ENCODE peak calls at places on chromosomes 12 and 14, in ten cellular contexts. D is substantia nigra; H is left ventricle myocardium inferior; I is GM23248; K is transverse colon; S is left lung; C is endothelial cell of umbilical vein; P is naive thymus-derived CD4-positive, alpha-beta T cell; E is pancreas; O is AG04450. Z is an unnamed sample.

GRCh38 chr12:111578971-111579340 is 20.2 kb downstream of the ATXN2 start:
- DNase-seq in D (no peak), H (no peak), I (no peak), K (no peak), S (no peak), C (no peak), P (no peak), E (no peak), O (no peak), Z (no peak)

GRCh38 chr12:57803317-57803893 is 15.1 kb downstream of the AVIL start:
- DNase-seq in D (no peak), H (peak; percentile 50), I (peak; percentile 72), K (peak; percentile 32), S (no peak), C (peak; percentile 60), P (peak; percentile 38), E (peak; percentile 37), O (no peak), Z (no peak)

GRCh38 chr12:131711551-131712205 is 788 bp downstream of the SFSWAP start:
- DNase-seq in D (no peak), H (no peak), I (peak; percentile 36), K (no peak), S (no peak), C (peak; percentile 9), P (no peak), E (no peak), O (no peak), Z (no peak)

GRCh38 chr14:89958966-89959365 is 3.2 kb downstream of the TDP1 start:
- DNase-seq in D (no peak), H (no peak), I (no peak), K (no peak), S (no peak), C (peak; percentile 88), P (no peak), E (no peak), O (no peak), Z (no peak)

GRCh38 chr12:89451876-89452275 is 72.7 kb downstream of the GALNT4 start:
- DNase-seq in D (no peak), H (peak; percentile 25), I (peak; percentile 92), K (peak; percentile 25), S (peak; percentile 36), C (peak; percentile 74), P (no peak), E (no peak), O (peak; percentile 60), Z (no peak)

GRCh38 chr14:34368971-34369665 is 92.9 kb downstream of the SPTSSA start:
- DNase-seq in D (no peak), H (no peak), I (no peak), K (no peak), S (no peak), C (no peak), P (no peak), E (no peak), O (no peak), Z (no peak)

GRCh38 chr12:27911397-27911796 is 61.1 kb downstream of the PTHLH start:
- DNase-seq in D (no peak), H (no peak), I (no peak), K (no peak), S (no peak), C (no peak), P (no peak), E (no peak), O (no peak), Z (no peak)

GRCh38 chr12:100375023-100375737 is 18.3 kb downstream of the SLC17A8 start:
- DNase-seq in D (peak; percentile 6), H (peak; percentile 72), I (peak; percentile 87), K (peak; percentile 35), S (peak; percentile 50), C (no peak), P (no peak), E (no peak), O (no peak), Z (no peak)

GRCh38 chr12:72261885-72262284 is 10.3 kb upstream of the TRHDE start:
- DNase-seq in D (no peak), H (no peak), I (no peak), K (no peak), S (no peak), C (no peak), P (no peak), E (no peak), O (no peak), Z (no peak)

GRCh38 chr12:53701518-53702264 is 25.6 kb downstream of the CALCOCO1 start:
- DNase-seq in D (peak; percentile 33), H (peak; percentile 80), I (peak; percentile 84), K (peak; percentile 84), S (peak; percentile 73), C (peak; percentile 69), P (peak; percentile 70), E (peak; percentile 68), O (peak; percentile 30), Z (peak; percentile 67)

GRCh38 chr12:123384994-123385376 is 1.1 kb downstream of the KMT5A start:
- DNase-seq in D (no peak), H (no peak), I (peak; percentile 84), K (no peak), S (no peak), C (peak; percentile 9), P (no peak), E (no peak), O (no peak), Z (no peak)

GRCh38 chr12:67370979-67371378 is 101.8 kb downstream of the CAND1 start:
- DNase-seq in D (no peak), H (no peak), I (peak; percentile 34), K (no peak), S (no peak), C (no peak), P (no peak), E (no peak), O (no peak), Z (no peak)

GRCh38 chr14:68782091-68782981 is 10.5 kb downstream of the ZFP36L1 start:
- DNase-seq in D (no peak), H (no peak), I (no peak), K (no peak), S (no peak), C (no peak), P (peak; percentile 77), E (peak; percentile 23), O (no peak), Z (peak; percentile 69)
- H3K27ac ChIP-seq in D (no peak overlapping the region), H (peak overlapping the region; percentile 78), I (no peak overlapping the region), K (peak overlapping the region; percentile 100), S (no peak overlapping the region), C (no peak overlapping the region), P (peak overlapping the region; percentile 65), E (peak overlapping the region; percentile 2), O (no peak overlapping the region), Z (peak overlapping the region; percentile 99)

DNA sequence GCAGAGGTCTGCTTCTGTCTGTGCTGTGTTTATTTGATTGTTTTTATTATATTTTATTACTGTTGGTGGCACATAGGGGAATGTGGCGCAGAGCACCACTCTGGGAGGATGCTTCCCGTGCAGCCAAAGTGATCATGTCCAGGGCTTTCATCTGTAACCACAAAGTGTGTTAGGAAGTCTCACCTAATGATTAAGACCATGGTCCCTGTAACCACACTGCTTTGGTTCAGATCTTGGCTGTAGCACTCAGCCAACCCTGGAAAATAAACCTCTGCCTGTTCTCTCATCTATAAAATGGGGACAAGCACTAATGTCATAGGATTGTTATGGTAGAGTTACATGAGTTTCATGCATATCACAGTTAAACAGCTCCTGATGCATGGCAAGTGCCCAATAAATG is 1.9 kb downstream of the RESF1 start:
- DNase-seq in D (no peak), H (no peak), I (no peak), K (no peak), S (no peak), C (peak; percentile 9), P (no peak), E (no peak), O (no peak), Z (no peak)
- H3K27ac ChIP-seq in D (no peak overlapping the region), H (peak overlapping the region; percentile 96), I (no peak overlapping the region), K (peak overlapping the region; percentile 98), S (no peak overlapping the region), C (no peak overlapping the region), P (peak overlapping the region; percentile 86), E (no peak overlapping the region), O (no peak overlapping the region), Z (peak overlapping the region; percentile 85)

GRCh38 chr12:47841910-47842309 is 22.2 kb upstream of the HDAC7 start:
- DNase-seq in D (no peak), H (no peak), I (peak; percentile 59), K (no peak), S (no peak), C (peak; percentile 13), P (no peak), E (no peak), O (no peak), Z (no peak)

GRCh38 chr12:47846294-47846996 is 26.7 kb upstream of the HDAC7 start:
- DNase-seq in D (no peak), H (no peak), I (no peak), K (no peak), S (no peak), C (no peak), P (no peak), E (no peak), O (no peak), Z (no peak)

GRCh38 chr12:47843226-47843980 is 23.7 kb upstream of the HDAC7 start:
- DNase-seq in D (no peak), H (no peak), I (no peak), K (no peak), S (no peak), C (no peak), P (no peak), E (no peak), O (no peak), Z (no peak)

GRCh38 chr12:47844264-47845020 is 24.7 kb upstream of the HDAC7 start:
- DNase-seq in D (no peak), H (no peak), I (peak; percentile 30), K (no peak), S (peak; percentile 85), C (no peak), P (no peak), E (no peak), O (no peak), Z (no peak)

GRCh38 chr12:47845066-47845465 is 25.4 kb upstream of the HDAC7 start:
- DNase-seq in D (no peak), H (no peak), I (no peak), K (no peak), S (no peak), C (no peak), P (no peak), E (no peak), O (no peak), Z (no peak)
- H3K27ac ChIP-seq in D (no peak overlapping the region), H (no peak overlapping the region), I (no peak overlapping the region), K (no peak overlapping the region), S (no peak overlapping the region), C (no peak overlapping the region), P (no peak overlapping the region), E (no peak overlapping the region), O (no peak overlapping the region), Z (no peak overlapping the region)

DNA sequence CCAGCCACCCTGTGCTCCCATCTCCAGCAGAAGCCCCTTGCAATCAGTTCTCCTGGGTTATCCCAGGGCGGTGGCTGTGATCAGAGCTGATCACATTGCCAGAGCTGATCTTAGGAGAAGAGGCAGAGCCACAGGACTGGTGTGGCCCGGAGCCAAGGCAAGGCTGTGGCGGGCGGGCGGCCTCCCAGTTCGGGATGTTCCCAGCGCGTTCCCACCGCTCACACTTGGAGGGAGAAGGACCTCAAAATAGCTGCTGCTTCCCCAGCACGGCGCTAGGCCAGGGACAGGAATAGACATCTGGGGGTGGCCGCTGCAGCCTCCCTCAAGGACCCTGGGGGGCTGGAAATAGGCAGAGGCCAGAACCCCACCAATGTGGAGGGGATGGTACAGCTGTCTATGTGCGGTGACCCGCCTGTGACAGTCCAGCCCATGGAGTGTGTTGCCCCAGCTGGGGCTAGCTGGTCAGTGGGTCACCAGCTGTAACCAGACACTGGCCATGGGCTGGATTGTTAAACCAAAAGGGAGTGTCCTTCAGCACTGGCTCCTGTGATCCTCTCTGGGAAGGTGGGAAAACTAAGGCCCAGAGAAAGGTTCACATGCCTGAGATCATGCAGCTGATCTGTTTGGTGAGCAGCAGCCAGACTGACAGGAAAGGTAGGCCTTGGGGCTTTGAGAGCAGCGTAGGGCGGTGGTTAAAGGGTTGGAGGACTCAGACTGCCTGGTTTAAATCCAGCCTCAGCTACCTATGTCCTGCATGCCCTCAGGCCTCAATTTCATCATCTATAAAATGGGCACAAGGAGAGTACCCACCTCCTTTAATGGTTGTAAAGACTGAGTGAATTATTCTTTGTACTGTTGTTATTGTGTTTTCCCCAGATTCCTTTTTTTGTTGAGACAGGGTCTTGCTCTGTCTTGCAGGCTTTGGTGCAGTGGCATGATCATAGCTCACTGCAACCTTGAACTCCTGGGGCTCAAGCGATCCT is 8.0 kb upstream of the POP5 start:
- DNase-seq in D (no peak), H (peak; percentile 88), I (no peak), K (peak; percentile 21), S (no peak), C (no peak), P (no peak), E (no peak), O (no peak), Z (no peak)
- H3K27ac ChIP-seq in D (no peak overlapping the region), H (peak overlapping the region; percentile 92), I (no peak overlapping the region), K (no peak overlapping the region), S (no peak overlapping the region), C (no peak overlapping the region), P (no peak overlapping the region), E (no peak overlapping the region), O (no peak overlapping the region), Z (no peak overlapping the region)

Z was measured in CD4-positive, CD25-positive, alpha-beta regulatory T cell.